ENCODE peak calls at places on chromosome 6, in eight cellular contexts. A is gastrocnemius medialis, X is NCI-H69, D is NT2/D1, F is mucosa of gallbladder, S is kidney tubule cell, V is anterior cingulate cortex, K is HL-60. O is an unnamed sample.

GRCh38 chr6:140202964-140203363 is 828.5 kb upstream of the CITED2 start:
- DNase-seq in D (no peak), A (no peak), F (no peak), S (no peak), X (no peak), K (no peak), V (no peak), O (no peak)

GRCh38 chr6:53651764-53652401 is 13.7 kb downstream of the KLHL31 start:
- DNase-seq in X (peak; percentile 96), S (peak; percentile 92), V (peak; percentile 38), D (peak; percentile 38), F (peak; percentile 85), K (peak; percentile 88), A (peak; percentile 63), O (peak; percentile 89)

GRCh38 chr6:6407061-6407723 is 86.7 kb upstream of the F13A1 start:
- DNase-seq in S (no peak), K (peak; percentile 48), F (no peak), X (no peak), A (no peak), D (no peak), V (no peak), O (no peak)

GRCh38 chr6:130600880-130601341 is 226.3 kb upstream of the SMLR1 start:
- DNase-seq in D (peak; percentile 1), X (no peak), K (no peak), A (no peak), V (no peak), S (peak; percentile 72), F (no peak), O (no peak)

GRCh38 chr6:10451394-10451793 is 36.5 kb upstream of the TFAP2A start:
- DNase-seq in S (no peak), A (no peak), V (no peak), K (no peak), X (no peak), F (no peak), D (no peak), O (no peak)

GRCh38 chr6:74741608-74742007 is 464.2 kb downstream of the COL12A1 start:
- DNase-seq in S (no peak), V (no peak), D (no peak), A (no peak), K (no peak), F (no peak), X (no peak), O (no peak)

GRCh38 chr6:125957845-125958244 is 1.3 kb downstream of the HINT3 start:
- DNase-seq in X (peak; percentile 39), F (peak; percentile 50), K (peak; percentile 72), D (no peak), V (no peak), A (no peak), S (peak; percentile 68), O (peak; percentile 25)

GRCh38 chr6:66735106-66735890 is 1028.3 kb upstream of the EYS start:
- DNase-seq in X (no peak), S (no peak), A (no peak), K (no peak), D (no peak), V (no peak), F (no peak), O (no peak)

GRCh38 chr6:36309900-36310299 is 26.8 kb downstream of the BNIP5 start:
- DNase-seq in K (no peak), D (no peak), A (no peak), S (no peak), F (no peak), X (no peak), V (no peak), O (no peak)

GRCh38 chr6:116695398-116695797 is 14.4 kb downstream of the KPNA5 start:
- DNase-seq in K (no peak), D (no peak), V (no peak), S (no peak), A (no peak), X (no peak), F (no peak), O (no peak)

GRCh38 chr6:143575840-143576498 is 64.4 kb upstream of the FUCA2 start:
- DNase-seq in S (no peak), D (no peak), X (peak; percentile 12), K (no peak), V (no peak), F (no peak), A (no peak), O (no peak)

GRCh38 chr6:31180500-31180899 is 10.0 kb upstream of the POU5F1 start:
- DNase-seq in K (no peak), S (no peak), X (no peak), V (peak; percentile 69), D (no peak), A (peak; percentile 15), F (peak; percentile 72), O (peak; percentile 98)

O was measured in Calu3.